ENCODE peak calls at places on chromosomes 11 and 22, in ten cellular contexts. O is transverse colon, F is gastrocnemius medialis, N is upper lobe of left lung, R is tibial nerve, C is A549, I is esophagus muscularis mucosa, Y is adrenal gland, J is body of pancreas, D is HCT116. B is an unnamed sample.

GRCh38 chr11:84260862-84261261 is 974.7 kb upstream of the CCDC90B start:
- DNase-seq in I (no peak), C (no peak), F (no peak), R (no peak), Y (no peak), N (no peak), O (no peak), D (no peak), J (no peak), B (no peak)

GRCh38 chr11:131274233-131274632 is 96.2 kb upstream of the NTM start:
- DNase-seq in D (no peak), C (no peak), J (no peak), O (no peak), R (no peak), F (no peak), I (no peak), Y (no peak), N (no peak), B (no peak)

GRCh38 chr11:104343578-104343977 is 179.6 kb upstream of the PDGFD start:
- DNase-seq in C (peak), I (no peak), Y (no peak), J (no peak), D (peak), R (no peak), N (no peak), O (no peak), F (no peak), B (no peak)

GRCh38 chr11:116980136-116980793 is 118.0 kb downstream of the SIK3 start:
- DNase-seq in D (no peak), J (no peak), N (no peak), Y (no peak), O (no peak), R (no peak), F (no peak), C (no peak), I (no peak), B (no peak)

GRCh38 chr11:6013042-6013441 is 6.3 kb upstream of the OR56A4 start:
- DNase-seq in F (no peak), C (no peak), N (peak), D (no peak), Y (no peak), I (no peak), R (no peak), J (no peak), O (no peak), B (no peak)

GRCh38 chr22:38032681-38033521 is 24.3 kb upstream of the PICK1 start:
- DNase-seq in I (no peak), F (no peak), O (no peak), D (no peak), J (no peak), N (no peak), Y (no peak), C (peak), R (peak), B (no peak)

GRCh38 chr11:132549571-132549970 is 982.7 kb downstream of the OPCML start:
- DNase-seq in N (no peak), Y (no peak), C (no peak), I (peak), J (no peak), D (no peak), F (no peak), O (no peak), R (no peak), B (no peak)

GRCh38 chr22:32576553-32577255 is 102.1 kb downstream of the FBXO7 start:
- DNase-seq in C (no peak), Y (no peak), O (no peak), F (no peak), I (no peak), D (no peak), N (no peak), J (no peak), R (no peak), B (no peak)

GRCh38 chr22:27133951-27134664 is 476.7 kb downstream of the MIAT start:
- DNase-seq in D (no peak), J (no peak), C (peak), R (no peak), I (no peak), Y (no peak), N (no peak), F (peak), O (peak), B (no peak)

GRCh38 chr11:121886005-121886739 is 229.8 kb downstream of the BLID start:
- DNase-seq in J (no peak), O (no peak), R (peak), Y (no peak), N (no peak), D (no peak), F (peak), I (no peak), C (no peak), B (no peak)

GRCh38 chr11:36002196-36002595 is 58.3 kb downstream of the LDLRAD3 start:
- DNase-seq in C (no peak), F (peak), D (no peak), J (no peak), I (no peak), N (no peak), O (no peak), Y (no peak), R (peak), B (no peak)

GRCh38 chr11:61747389-61748285 is 4.8 kb upstream of the MYRF start:
- DNase-seq in O (peak), N (peak), C (peak), D (peak), R (peak), Y (peak), F (peak), I (no peak), J (peak), B (peak)

GRCh38 chr11:69319255-69320106 is 25.5 kb downstream of the MYEOV start:
- DNase-seq in Y (no peak), D (no peak), R (no peak), C (no peak), F (no peak), O (no peak), I (no peak), N (no peak), J (no peak), B (peak)

GRCh38 chr11:18836415-18836814 is 44.8 kb upstream of the PTPN5 start:
- DNase-seq in J (no peak), D (no peak), F (no peak), O (no peak), R (no peak), C (no peak), Y (no peak), N (no peak), I (no peak), B (no peak)

GRCh38 chr11:119432484-119433368 is 9.8 kb upstream of the THY1 start:
- DNase-seq in F (no peak), C (no peak), Y (no peak), J (no peak), I (no peak), D (no peak), R (no peak), N (no peak), O (no peak), B (no peak)

GRCh38 chr11:70587095-70587389 is 188.7 kb downstream of the CTTN start:
- DNase-seq in N (no peak), F (no peak), O (no peak), C (no peak), D (no peak), R (no peak), I (no peak), J (no peak), Y (no peak), B (no peak)

GRCh38 chr11:65119670-65119995 is 2.1 kb upstream of the ZNHIT2 start:
- DNase-seq in J (no peak), C (no peak), F (no peak), I (no peak), R (no peak), Y (no peak), N (no peak), O (no peak), D (no peak), B (no peak)
- H3K27ac ChIP-seq in J (no peak), C (no peak), F (peak), I (no peak), R (no peak), Y (no peak), N (no peak), O (no peak), D (no peak), B (no peak)

GRCh38 chr11:126268708-126269579 is at the start of the genes FOXRED1 and SRPRA:
- DNase-seq in J (peak), N (peak), Y (peak), R (peak), F (peak), I (peak), O (peak), D (peak), C (peak), B (peak)
- TF ChIP-seq POLR2A in J (peak), N (peak), Y (peak), R (peak), F (peak), I (peak), O (peak), D (peak), C (peak), B (peak)

GRCh38 chr11:26579683-26580082 is 7.6 kb upstream of the MUC15 start:
- DNase-seq in J (no peak), I (no peak), O (no peak), N (no peak), D (no peak), F (no peak), Y (no peak), R (no peak), C (no peak), B (no peak)

GRCh38 chr11:26583550-26583949 is 11.5 kb upstream of the MUC15 start:
- DNase-seq in J (no peak), C (peak), F (no peak), I (no peak), R (no peak), Y (no peak), D (no peak), O (no peak), N (no peak), B (no peak)

GRCh38 chr11:26580929-26581328 is 8.9 kb upstream of the MUC15 start:
- DNase-seq in N (no peak), C (peak), J (no peak), R (no peak), Y (no peak), D (no peak), O (no peak), F (no peak), I (no peak), B (no peak)

GRCh38 chr11:26575946-26576345 is 3.9 kb upstream of the MUC15 start:
- DNase-seq in F (no peak), R (no peak), Y (no peak), I (no peak), O (no peak), C (no peak), N (no peak), J (no peak), D (no peak), B (no peak)

GRCh38 chr11:26578998-26579635 is 7.1 kb upstream of the MUC15 start:
- DNase-seq in F (no peak), I (no peak), J (no peak), D (no peak), N (no peak), Y (no peak), O (no peak), C (no peak), R (no peak), B (no peak)
- H3K27ac ChIP-seq in F (no peak), I (no peak), J (no peak), D (no peak), N (no peak), Y (no peak), O (no peak), C (no peak), R (no peak), B (no peak)

GRCh38 chr22:22245256-22245909 is 797 bp downstream of the VPREB1 start:
- DNase-seq in O (no peak), F (no peak), N (peak), C (no peak), R (no peak), Y (no peak), I (peak), J (no peak), D (no peak), B (no peak)
- TF ChIP-seq POLR2A in O (no peak), F (no peak), N (no peak), C (no peak), R (no peak), Y (no peak), I (no peak), J (no peak), D (no peak), B (no peak)

GRCh38 chr11:44797051-44797450 is 70.3 kb downstream of the TSPAN18 start:
- DNase-seq in D (no peak), I (no peak), O (no peak), C (no peak), N (no peak), J (no peak), Y (no peak), F (no peak), R (no peak), B (no peak)

GRCh38 chr11:44793350-44794090 is 66.8 kb downstream of the TSPAN18 start:
- DNase-seq in I (no peak), F (no peak), R (no peak), O (no peak), N (no peak), J (no peak), C (peak), D (no peak), Y (no peak), B (no peak)

GRCh38 chr11:44799036-44799435 is 72.3 kb downstream of the TSPAN18 start:
- DNase-seq in R (no peak), O (no peak), J (no peak), I (no peak), F (no peak), C (no peak), D (no peak), Y (no peak), N (no peak), B (no peak)

GRCh38 chr11:44795803-44796535 is 69.2 kb downstream of the TSPAN18 start:
- DNase-seq in I (no peak), F (no peak), J (no peak), Y (no peak), N (no peak), R (no peak), O (no peak), C (no peak), D (no peak), B (no peak)

DNA sequence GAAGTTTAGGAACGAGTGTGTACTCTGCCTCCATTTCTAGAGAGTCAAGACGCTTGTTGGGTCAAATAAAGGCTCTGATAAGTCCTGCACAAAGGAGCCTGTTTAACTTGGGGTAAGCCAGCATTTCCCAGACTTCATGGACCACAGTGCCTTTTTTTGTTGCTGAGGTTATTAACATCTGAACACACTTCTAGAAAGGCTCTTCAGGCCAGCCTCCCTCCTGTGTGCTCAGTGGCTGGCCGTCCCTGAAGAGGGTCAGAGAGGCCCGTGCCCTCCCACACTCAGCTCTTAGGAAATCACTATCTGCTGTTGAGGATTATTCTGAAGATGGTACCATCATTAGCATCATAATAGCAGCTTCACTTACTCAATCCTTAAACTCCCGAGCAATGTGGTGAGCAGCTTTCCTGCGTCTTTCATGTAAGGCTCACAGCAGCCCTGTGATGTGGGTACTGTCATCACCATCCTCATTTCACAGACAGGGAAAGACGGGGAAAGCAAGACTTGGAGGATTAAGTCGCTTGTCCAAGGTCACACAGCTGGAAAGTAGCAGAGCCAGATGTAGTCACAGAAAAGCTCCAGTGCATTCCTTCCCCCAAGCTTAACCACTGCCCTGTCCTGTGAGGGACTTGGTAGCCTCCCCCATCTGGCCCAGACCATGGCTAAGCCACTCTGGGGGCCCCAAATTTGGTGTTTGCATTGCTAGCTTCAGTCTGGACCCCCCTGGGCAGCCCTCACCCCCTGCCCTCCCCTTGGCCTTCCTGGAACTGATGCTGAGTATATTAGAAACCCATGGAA is 71.3 kb downstream of the TSPAN18 start:
- DNase-seq in J (no peak), O (no peak), I (no peak), C (no peak), D (no peak), R (no peak), F (no peak), Y (no peak), N (no peak), B (no peak)
- H3K27ac ChIP-seq in J (no peak), O (no peak), I (peak), C (no peak), D (no peak), R (peak), F (no peak), Y (no peak), N (no peak), B (no peak)

GRCh38 chr11:118265954-118266353 is 1.9 kb upstream of the MPZL2 start:
- DNase-seq in N (no peak), Y (no peak), J (no peak), R (no peak), F (no peak), C (no peak), D (no peak), O (peak), I (no peak), B (no peak)

GRCh38 chr11:118263109-118263508 is 988 bp downstream of the MPZL2 start:
- DNase-seq in N (no peak), J (no peak), I (no peak), F (no peak), R (no peak), C (no peak), D (no peak), O (no peak), Y (no peak), B (no peak)

GRCh38 chr11:118264568-118265470 is 722 bp upstream of the MPZL2 start:
- DNase-seq in D (no peak), I (no peak), F (no peak), R (no peak), C (no peak), O (no peak), J (no peak), Y (no peak), N (no peak), B (no peak)

GRCh38 chr11:118267486-118267885 is 3.4 kb upstream of the MPZL2 start:
- DNase-seq in O (no peak), N (no peak), C (no peak), J (no peak), D (no peak), Y (no peak), R (no peak), F (no peak), I (no peak), B (no peak)

GRCh38 chr11:118263694-118264567 is at the start of gene MPZL2:
- DNase-seq in D (peak), C (no peak), I (no peak), J (peak), F (no peak), R (no peak), O (peak), N (peak), Y (no peak), B (peak)
- TF ChIP-seq POLR2A in D (no peak), C (no peak), I (no peak), J (peak), F (no peak), R (no peak), O (peak), N (no peak), Y (no peak), B (peak)

DNA sequence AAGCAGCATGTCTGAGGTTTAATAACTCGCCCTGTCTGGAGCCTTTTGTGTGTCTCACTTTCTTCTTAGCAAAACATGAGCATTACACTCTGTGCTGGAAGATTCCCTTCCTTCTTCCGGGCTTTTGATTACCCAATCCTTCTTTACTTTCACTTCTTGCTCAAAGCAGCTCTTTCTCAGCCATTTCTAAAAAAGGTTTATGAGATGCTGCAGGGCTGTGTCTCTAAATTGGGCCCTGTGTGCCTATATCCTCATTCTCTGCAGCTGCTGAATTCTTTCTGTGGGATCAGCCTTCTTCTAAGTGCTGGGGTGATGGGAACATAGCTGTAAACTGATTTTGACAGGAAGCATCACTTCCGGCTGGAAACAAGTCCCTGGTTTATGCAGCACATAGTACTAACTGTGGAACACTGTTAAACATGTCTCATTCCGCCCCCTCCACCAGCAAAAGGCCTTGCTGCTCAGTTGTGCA is 71.8 kb downstream of the PIWIL4 start:
- DNase-seq in N (no peak), Y (no peak), O (no peak), C (no peak), J (no peak), F (no peak), R (no peak), D (no peak), I (peak), B (no peak)
- H3K27ac ChIP-seq in N (peak), Y (peak), O (peak), C (no peak), J (no peak), F (no peak), R (no peak), D (no peak), I (peak), B (peak)

DNA sequence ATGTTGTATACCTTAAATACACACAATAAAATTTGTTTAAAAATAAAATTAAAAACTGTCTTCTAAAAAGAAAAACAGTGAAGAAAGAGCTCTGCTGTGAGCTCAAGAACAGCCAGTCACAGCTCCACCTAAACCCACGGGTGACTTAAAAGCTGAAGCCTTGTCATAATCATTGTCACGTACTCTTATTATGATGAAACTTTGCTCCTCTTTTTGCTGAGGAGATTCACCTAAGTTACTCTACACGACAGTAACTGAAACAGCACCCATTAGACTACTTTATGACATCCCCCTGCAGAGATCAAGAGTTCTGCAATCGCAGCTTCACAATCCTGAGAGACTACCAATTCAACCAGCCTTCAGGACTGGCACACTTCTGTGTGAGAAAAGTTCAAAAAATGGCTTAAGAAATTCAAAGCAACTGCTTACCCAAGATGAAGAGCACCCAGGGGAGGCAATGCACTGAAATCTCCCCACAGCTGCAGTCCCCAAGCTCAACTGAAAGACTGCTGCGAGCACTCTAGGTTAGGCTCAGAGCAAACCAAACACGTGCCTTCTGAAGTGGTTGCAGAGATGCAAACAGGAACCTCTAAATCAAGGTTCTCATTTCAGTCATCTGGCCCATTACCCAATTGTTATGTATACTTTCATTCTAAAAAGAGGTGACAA is at the start of gene JAML:
- DNase-seq in F (no peak), J (no peak), I (no peak), C (no peak), O (peak), Y (no peak), D (no peak), R (no peak), N (no peak), B (no peak)
- TF ChIP-seq POLR2A in F (no peak), J (no peak), I (no peak), C (no peak), O (peak), Y (no peak), D (no peak), R (no peak), N (no peak), B (peak)

GRCh38 chr11:72787262-72788104 is 6.4 kb downstream of the STARD10 start:
- DNase-seq in O (peak), J (peak), R (no peak), Y (no peak), D (no peak), N (peak), I (no peak), F (no peak), C (no peak), B (peak)
- H3K27ac ChIP-seq in O (peak), J (peak), R (no peak), Y (no peak), D (no peak), N (peak), I (no peak), F (no peak), C (no peak), B (peak)